ENCODE peak calls at places on chromosomes 16 and 17, in ten cellular contexts. J is AG10803, H is nephron progenitor cell, O is upper lobe of right lung, X is gastrocnemius medialis, W is ascending aorta, U is AG04449, R is HFFc6, E is WTC11, V is Peyer's patch. B is an unnamed sample.
A peak's percentile ranks its signal among the peaks of the same experiment; 100 is the strongest.

GRCh38 chr16:35208001-35208935 is 1748.9 kb downstream of the TP53TG3F start:
- DNase-seq in J (no peak), H (no peak), O (peak; percentile 64), X (no peak), W (no peak), U (no peak), R (no peak), E (no peak), V (no peak), B (peak; percentile 68)

GRCh38 chr16:57938936-57939871 is 31.7 kb downstream of the CNGB1 start:
- DNase-seq in J (peak; percentile 89), H (no peak), O (peak; percentile 89), X (peak; percentile 17), W (no peak), U (peak; percentile 5), R (peak; percentile 38), E (no peak), V (no peak), B (no peak)

GRCh38 chr17:28204751-28205150 is 114.2 kb upstream of the TMEM97 start:
- DNase-seq in J (peak; percentile 34), H (no peak), O (no peak), X (no peak), W (no peak), U (no peak), R (peak; percentile 56), E (no peak), V (no peak), B (no peak)

GRCh38 chr16:69365901-69366300 is 14.3 kb upstream of the TMED6 start:
- DNase-seq in J (no peak), H (no peak), O (no peak), X (no peak), W (no peak), U (no peak), R (no peak), E (no peak), V (no peak), B (no peak)

GRCh38 chr16:56349086-56349415 is 76.3 kb downstream of the AMFR start:
- DNase-seq in J (no peak), H (no peak), O (no peak), X (no peak), W (no peak), U (no peak), R (no peak), E (no peak), V (no peak), B (no peak)

GRCh38 chr16:53785044-53785443 is 81.1 kb downstream of the FTO start:
- DNase-seq in J (peak; percentile 38), H (no peak), O (no peak), X (no peak), W (no peak), U (peak; percentile 29), R (no peak), E (no peak), V (no peak), B (no peak)

GRCh38 chr17:28716740-28717577 is 709 bp downstream of the RAB34 start:
- DNase-seq in J (peak; percentile 44), H (peak; percentile 58), O (peak; percentile 80), X (no peak), W (no peak), U (no peak), R (no peak), E (peak; percentile 55), V (no peak), B (no peak)

GRCh38 chr16:58464916-58465731 is 34.8 kb upstream of the NDRG4 start:
- DNase-seq in J (no peak), H (peak; percentile 42), O (no peak), X (no peak), W (no peak), U (no peak), R (no peak), E (peak; percentile 57), V (no peak), B (no peak)

GRCh38 chr17:46851029-46851741 is at the start of gene WNT9B:
- DNase-seq in J (no peak), H (peak; percentile 70), O (no peak), X (no peak), W (no peak), U (no peak), R (no peak), E (peak; percentile 80), V (no peak), B (no peak)
- TF ChIP-seq CTCF in J (no peak), H (no peak), O (no peak), X (no peak), W (no peak), U (no peak), R (no peak), E (no peak), V (peak; percentile 8), B (no peak)

GRCh38 chr16:85900031-85900792 is 1.2 kb downstream of the IRF8 start:
- DNase-seq in J (no peak), H (no peak), O (no peak), X (no peak), W (no peak), U (no peak), R (no peak), E (no peak), V (no peak), B (no peak)

GRCh38 chr16:85903576-85903975 is 4.6 kb downstream of the IRF8 start:
- DNase-seq in J (no peak), H (no peak), O (no peak), X (no peak), W (no peak), U (no peak), R (no peak), E (no peak), V (peak; percentile 86), B (no peak)

GRCh38 chr16:85902366-85903155 is 3.6 kb downstream of the IRF8 start:
- DNase-seq in J (no peak), H (peak; percentile 22), O (no peak), X (no peak), W (no peak), U (no peak), R (no peak), E (no peak), V (peak; percentile 90), B (no peak)

GRCh38 chr16:85901110-85901509 is 2.1 kb downstream of the IRF8 start:
- DNase-seq in J (no peak), H (no peak), O (no peak), X (no peak), W (no peak), U (no peak), R (no peak), E (no peak), V (no peak), B (no peak)

DNA sequence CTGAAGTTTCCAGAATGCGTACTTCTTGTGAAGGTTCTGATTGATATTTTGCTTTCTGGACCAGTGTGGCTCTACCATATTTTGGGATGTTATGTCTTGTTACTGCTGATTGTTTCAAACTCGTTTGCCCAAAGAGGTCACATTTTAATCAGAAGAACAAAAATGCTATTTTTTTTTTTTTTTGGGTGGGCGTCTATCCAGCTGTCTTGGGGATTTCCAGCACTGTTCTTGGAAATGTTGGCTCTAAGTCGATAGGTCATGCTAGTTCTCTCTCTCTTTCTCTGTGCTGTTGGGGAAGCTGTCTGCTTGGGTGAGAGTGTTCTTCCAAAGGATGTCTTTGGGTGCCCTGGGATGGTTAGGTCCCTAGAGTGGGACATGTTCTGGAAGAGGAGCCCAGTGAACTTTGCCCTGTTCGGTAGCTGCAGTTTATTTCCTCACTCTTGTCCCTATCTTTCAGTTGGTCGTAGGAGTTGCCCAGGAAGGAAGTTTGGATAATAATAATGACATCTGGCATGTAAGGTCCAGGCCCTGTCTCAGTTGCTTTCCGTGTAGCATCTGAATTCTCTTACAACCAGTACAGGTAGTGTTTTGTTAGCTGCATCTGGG is 2.9 kb downstream of the IRF8 start:
- DNase-seq in J (no peak), H (no peak), O (no peak), X (no peak), W (no peak), U (no peak), R (no peak), E (no peak), V (no peak), B (no peak)
- TF ChIP-seq CTCF in J (no peak), H (no peak), O (no peak), X (no peak), W (no peak), U (no peak), R (no peak), E (no peak), V (no peak), B (no peak)

DNA sequence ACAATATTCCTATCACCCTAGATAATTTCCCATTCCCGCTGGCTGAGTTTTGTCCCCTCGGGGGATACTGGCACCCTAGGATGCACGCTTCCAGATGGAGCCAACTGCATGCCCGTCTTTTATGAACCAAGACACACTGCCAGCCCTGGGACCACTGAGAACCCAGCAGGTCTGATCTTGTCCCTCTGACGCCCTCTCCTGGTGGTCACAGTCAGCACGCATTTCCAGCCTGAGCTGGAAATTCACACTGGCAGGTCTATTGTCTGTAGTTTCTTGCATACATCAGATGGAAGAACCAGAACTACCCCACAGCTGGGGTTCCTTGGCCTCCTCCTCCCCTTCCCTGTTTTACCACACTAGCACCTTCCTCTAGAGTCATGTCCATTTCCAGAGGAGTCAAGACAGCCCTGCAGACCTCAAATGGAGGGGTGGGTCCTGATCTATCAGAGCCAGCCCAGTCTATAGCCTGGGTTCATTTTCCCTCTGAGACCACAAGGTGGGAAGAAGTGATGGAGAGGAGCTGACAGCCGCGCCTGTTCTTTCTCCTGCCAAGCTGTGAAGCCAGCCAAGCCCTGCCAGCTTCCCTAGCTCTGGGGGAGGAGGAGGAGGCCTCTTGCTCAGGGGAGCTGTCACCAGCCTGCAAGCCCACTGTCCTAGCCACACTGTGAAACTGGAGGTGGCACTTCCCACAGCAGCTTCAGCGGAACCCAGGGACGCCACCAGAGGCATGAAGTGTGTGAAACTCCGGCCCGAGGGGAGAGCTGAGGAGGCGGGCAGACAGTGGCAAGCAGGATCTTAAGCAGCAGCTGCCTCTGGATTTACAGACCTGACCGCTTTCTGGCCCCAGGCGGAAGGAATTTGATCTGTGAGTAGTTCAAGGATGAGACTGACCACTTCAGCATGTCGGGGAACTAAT is 29.3 kb downstream of the MXRA7 start:
- DNase-seq in J (peak; percentile 61), H (peak; percentile 83), O (peak; percentile 78), X (peak; percentile 44), W (no peak), U (no peak), R (peak; percentile 55), E (peak; percentile 89), V (peak; percentile 59), B (no peak)
- TF ChIP-seq CTCF in J (peak; percentile 77), H (peak; percentile 71), O (peak; percentile 71), X (peak; percentile 70), W (peak; percentile 54), U (peak; percentile 76), R (peak; percentile 87), E (peak; percentile 48), V (peak; percentile 85), B (peak; percentile 64)

GRCh38 chr17:76149214-76149613 is 8.2 kb upstream of the FOXJ1 start:
- DNase-seq in J (no peak), H (no peak), O (no peak), X (no peak), W (no peak), U (no peak), R (no peak), E (no peak), V (no peak), B (no peak)

GRCh38 chr17:76145231-76146052 is 4.4 kb upstream of the FOXJ1 start:
- DNase-seq in J (no peak), H (no peak), O (no peak), X (no peak), W (no peak), U (no peak), R (no peak), E (peak; percentile 34), V (peak; percentile 78), B (no peak)

GRCh38 chr17:76146053-76146875 is 5.2 kb upstream of the FOXJ1 start:
- DNase-seq in J (no peak), H (no peak), O (no peak), X (no peak), W (no peak), U (no peak), R (no peak), E (no peak), V (no peak), B (no peak)

GRCh38 chr17:76147211-76148014 is 6.4 kb upstream of the FOXJ1 start:
- DNase-seq in J (peak; percentile 31), H (no peak), O (no peak), X (no peak), W (no peak), U (no peak), R (peak; percentile 15), E (no peak), V (no peak), B (no peak)

DNA sequence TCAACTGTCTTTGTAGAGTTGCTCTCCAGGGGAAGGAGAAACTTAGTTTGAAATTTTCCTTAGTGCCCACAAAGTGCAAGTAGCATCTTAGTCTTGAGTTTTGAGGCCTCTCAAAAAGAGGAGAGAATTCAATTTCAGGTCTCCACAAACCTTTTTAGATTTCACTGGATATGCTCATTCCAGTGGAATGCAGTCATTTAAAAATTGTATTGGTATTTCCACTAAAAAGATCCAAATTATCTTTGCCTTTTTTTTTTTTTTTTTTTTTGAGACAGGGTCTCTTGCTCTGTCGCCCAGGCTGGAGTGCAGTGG is 6.9 kb upstream of the FOXJ1 start:
- DNase-seq in J (no peak), H (no peak), O (no peak), X (no peak), W (no peak), U (no peak), R (no peak), E (no peak), V (no peak), B (no peak)
- TF ChIP-seq CTCF in J (no peak), H (no peak), O (no peak), X (no peak), W (no peak), U (no peak), R (peak; percentile 42), E (no peak), V (no peak), B (no peak)